ENCODE peak calls at places on chromosomes 16 and 17, in five cellular contexts. Y is Right ventricle myocardium superior; U is stimulated activated CD8-positive, alpha-beta memory T cell treated with anti-CD3 and anti-CD28 coated beads, Interleukin-4, amount 100 ng/mL, for 1 hour; D is AG04449; S is posterior cingulate gyrus. N is an unnamed sample.

GRCh38 chr16:27430923-27431484 is 29.0 kb downstream of the IL21R start:
- DNase-seq in D (no peak), Y (no peak), S (no peak), U (no peak), N (no peak)

GRCh38 chr16:53915452-53916160 is 211.7 kb downstream of the FTO start:
- DNase-seq in U (no peak), Y (no peak), D (no peak), S (no peak), N (no peak)

GRCh38 chr17:2982854-2983636 is 80.4 kb downstream of the OR1D5 start:
- DNase-seq in U (no peak), Y (peak), S (peak), D (no peak), N (peak)

GRCh38 chr17:11853321-11854151 is 143.7 kb downstream of the ZNF18 start:
- DNase-seq in D (no peak), Y (no peak), S (peak), U (no peak), N (no peak)

GRCh38 chr16:83705856-83706255 is 101.9 kb upstream of the HSBP1 start:
- DNase-seq in U (no peak), Y (no peak), D (no peak), S (no peak), N (no peak)

GRCh38 chr17:19372004-19372365 is 6.3 kb upstream of the MAPK7 start:
- DNase-seq in S (no peak), U (no peak), D (no peak), Y (no peak), N (no peak)

GRCh38 chr16:12097523-12098428 is 121.2 kb downstream of the SNX29 start:
- DNase-seq in S (peak), U (no peak), Y (no peak), D (no peak), N (peak)

GRCh38 chr17:81090361-81091133 is 55.6 kb downstream of the BAIAP2 start:
- DNase-seq in U (peak), D (no peak), S (no peak), Y (peak), N (no peak)

GRCh38 chr16:61820820-61821219 is 215.4 kb downstream of the CDH8 start:
- DNase-seq in U (no peak), S (no peak), Y (no peak), D (no peak), N (no peak)

GRCh38 chr16:22726868-22727267 is 87.1 kb upstream of the HS3ST2 start:
- DNase-seq in Y (no peak), U (no peak), S (no peak), D (no peak), N (no peak)

GRCh38 chr16:31477220-31478216 is 5.4 kb upstream of the SLC5A2 start:
- DNase-seq in Y (no peak), D (no peak), U (no peak), S (no peak), N (no peak)

GRCh38 chr17:51029568-51030463 is 90.9 kb downstream of the SPAG9 start:
- DNase-seq in D (no peak), U (no peak), S (no peak), Y (no peak), N (no peak)